ENCODE peak calls at places on chromosome 13, in ten cellular contexts. W, I, Y, L, R, J, K, M, U and G are unnamed samples.

GRCh38 chr13:30111810-30112209 is 195.5 kb downstream of the KATNAL1 start:
- DNase-seq in W (no peak), I (no peak), Y (no peak), L (no peak), R (no peak), J (peak; percentile 20), K (no peak), M (peak; percentile 6), U (no peak), G (no peak)

GRCh38 chr13:74063533-74064100 is 70.6 kb downstream of the KLF12 start:
- DNase-seq in W (no peak), I (no peak), Y (no peak), L (no peak), R (no peak), J (no peak), K (no peak), M (no peak), U (no peak), G (no peak)

GRCh38 chr13:77696863-77697207 is 652 bp upstream of the SLAIN1 start:
- DNase-seq in W (no peak), I (no peak), Y (no peak), L (no peak), R (no peak), J (no peak), K (no peak), M (no peak), U (no peak), G (no peak)

GRCh38 chr13:94481966-94482365 is 2.5 kb upstream of the DCT start:
- DNase-seq in W (no peak), I (no peak), Y (no peak), L (no peak), R (no peak), J (peak; percentile 10), K (no peak), M (peak; percentile 20), U (no peak), G (no peak)

GRCh38 chr13:100234524-100235136 is 145.7 kb downstream of the PCCA start:
- DNase-seq in W (no peak), I (no peak), Y (no peak), L (no peak), R (no peak), J (peak; percentile 77), K (no peak), M (peak; percentile 72), U (no peak), G (no peak)

GRCh38 chr13:52118595-52118994 is 10.3 kb downstream of the NEK5 start:
- DNase-seq in W (no peak), I (no peak), Y (no peak), L (no peak), R (no peak), J (no peak), K (peak; percentile 46), M (no peak), U (no peak), G (no peak)

GRCh38 chr13:28137556-28137955 is 789 bp upstream of the PAN3 start:
- DNase-seq in W (peak; percentile 10), I (no peak), Y (no peak), L (no peak), R (no peak), J (no peak), K (no peak), M (no peak), U (no peak), G (no peak)

GRCh38 chr13:99161512-99161911 is 39.1 kb upstream of the UBAC2 start:
- DNase-seq in W (no peak), I (no peak), Y (no peak), L (no peak), R (no peak), J (no peak), K (no peak), M (no peak), U (no peak), G (no peak)

GRCh38 chr13:41966671-41967070 is 5.8 kb upstream of the VWA8 start:
- DNase-seq in W (no peak), I (no peak), Y (no peak), L (no peak), R (no peak), J (no peak), K (no peak), M (no peak), U (no peak), G (no peak)

GRCh38 chr13:41960195-41960699 is 662 bp downstream of the VWA8 start:
- DNase-seq in W (no peak), I (no peak), Y (no peak), L (no peak), R (no peak), J (peak; percentile 46), K (peak; percentile 40), M (no peak), U (no peak), G (peak; percentile 15)

GRCh38 chr13:41960700-41961697 is at the start of gene VWA8:
- DNase-seq in W (peak; percentile 48), I (peak; percentile 88), Y (peak; percentile 85), L (peak; percentile 88), R (no peak), J (peak; percentile 59), K (peak; percentile 82), M (peak; percentile 86), U (peak; percentile 84), G (peak; percentile 87)

GRCh38 chr13:41962994-41963393 is 2.1 kb upstream of the VWA8 start:
- DNase-seq in W (no peak), I (no peak), Y (no peak), L (no peak), R (no peak), J (no peak), K (no peak), M (no peak), U (no peak), G (no peak)
- H3K27ac ChIP-seq in W (no peak overlapping the region), I (no peak overlapping the region), Y (no peak overlapping the region), L (no peak overlapping the region), R (no peak overlapping the region), J (no peak overlapping the region), K (no peak overlapping the region), M (no peak overlapping the region), U (peak overlapping the region; percentile 65), G (no peak overlapping the region)

GRCh38 chr13:38563739-38564138 is 123.1 kb upstream of the FREM2 start:
- DNase-seq in W (no peak), I (no peak), Y (no peak), L (no peak), R (no peak), J (no peak), K (no peak), M (no peak), U (no peak), G (no peak)

GRCh38 chr13:38566526-38566925 is 120.4 kb upstream of the FREM2 start:
- DNase-seq in W (no peak), I (no peak), Y (no peak), L (no peak), R (no peak), J (no peak), K (no peak), M (no peak), U (no peak), G (no peak)

GRCh38 chr13:38566023-38566422 is 120.9 kb upstream of the FREM2 start:
- DNase-seq in W (no peak), I (no peak), Y (no peak), L (no peak), R (no peak), J (no peak), K (no peak), M (no peak), U (no peak), G (no peak)

GRCh38 chr13:38570706-38571105 is 116.2 kb upstream of the FREM2 start:
- DNase-seq in W (no peak), I (no peak), Y (no peak), L (no peak), R (no peak), J (no peak), K (no peak), M (no peak), U (no peak), G (no peak)

GRCh38 chr13:38564751-38565150 is 122.1 kb upstream of the FREM2 start:
- DNase-seq in W (no peak), I (no peak), Y (no peak), L (no peak), R (no peak), J (no peak), K (no peak), M (no peak), U (no peak), G (no peak)
- TF ChIP-seq EP300 in W (no peak), I (no peak), Y (no peak), L (no peak), R (no peak), J (no peak), K (no peak), M (no peak), U (no peak), G (no peak)

GRCh38 chr13:106481919-106482318 is 53.5 kb downstream of the EFNB2 start:
- DNase-seq in W (no peak), I (no peak), Y (no peak), L (no peak), R (no peak), J (no peak), K (no peak), M (no peak), U (no peak), G (no peak)

GRCh38 chr13:106486287-106486686 is 49.2 kb downstream of the EFNB2 start:
- DNase-seq in W (no peak), I (no peak), Y (no peak), L (no peak), R (no peak), J (no peak), K (no peak), M (no peak), U (no peak), G (no peak)

GRCh38 chr13:106480511-106480910 is 55.0 kb downstream of the EFNB2 start:
- DNase-seq in W (no peak), I (no peak), Y (no peak), L (no peak), R (no peak), J (no peak), K (no peak), M (no peak), U (no peak), G (no peak)

GRCh38 chr13:106484755-106485193 is 50.7 kb downstream of the EFNB2 start:
- DNase-seq in W (no peak), I (peak; percentile 85), Y (no peak), L (peak; percentile 42), R (no peak), J (no peak), K (no peak), M (no peak), U (no peak), G (no peak)

DNA sequence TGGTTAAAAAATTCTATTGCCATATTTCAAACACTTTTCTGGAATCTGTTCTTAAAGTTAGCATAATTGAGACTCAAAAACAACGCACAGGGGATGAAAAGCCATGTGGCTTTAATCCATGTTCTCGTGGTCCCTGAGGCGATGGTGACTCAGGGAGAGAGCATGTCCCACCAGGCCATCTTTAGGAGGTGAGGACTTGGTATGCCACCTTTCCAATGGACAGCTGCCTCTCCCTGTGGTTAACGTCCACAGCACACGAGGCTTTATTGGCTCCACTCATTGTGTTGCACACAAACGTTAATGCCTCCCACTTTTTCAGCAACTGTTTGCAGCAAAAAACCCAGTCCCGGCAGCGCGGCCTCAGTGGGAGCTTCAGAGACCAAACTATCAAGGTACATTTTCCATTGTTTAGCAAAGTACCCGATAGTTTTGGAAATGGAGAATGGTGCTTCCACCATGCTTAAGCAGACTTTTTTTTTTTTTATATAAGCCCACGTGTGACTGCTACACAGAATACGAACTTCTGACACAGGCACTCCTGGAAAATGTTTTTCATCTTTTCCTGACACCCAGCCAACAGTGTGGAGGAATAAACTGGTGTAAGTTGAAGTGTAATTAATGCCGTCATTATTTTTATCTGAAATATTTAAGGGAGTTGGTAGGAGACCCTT is 51.2 kb downstream of the EFNB2 start:
- DNase-seq in W (no peak), I (no peak), Y (no peak), L (no peak), R (no peak), J (no peak), K (no peak), M (no peak), U (no peak), G (no peak)
- H3K27ac ChIP-seq in W (peak overlapping the region; percentile 4), I (peak overlapping the region; percentile 87), Y (peak overlapping the region; percentile 71), L (no peak overlapping the region), R (no peak overlapping the region), J (no peak overlapping the region), K (no peak overlapping the region), M (no peak overlapping the region), U (no peak overlapping the region), G (peak overlapping the region; percentile 78)

GRCh38 chr13:108226184-108226583 is 8.0 kb downstream of the ABHD13 start:
- DNase-seq in W (no peak), I (no peak), Y (no peak), L (no peak), R (no peak), J (peak; percentile 29), K (peak; percentile 30), M (no peak), U (no peak), G (no peak)
- TF ChIP-seq EP300 in W (no peak), I (no peak), Y (no peak), L (no peak), R (no peak), J (no peak), K (no peak), M (no peak), U (no peak), G (no peak)